ENCODE peak calls at places on chromosome 9, in five cellular contexts. I is upper lobe of right lung, P is tibial nerve, J is psoas muscle, R is pancreas. E is an unnamed sample.

GRCh38 chr9:15403155-15403554 is 19.5 kb upstream of the SNAPC3 start:
- DNase-seq in P (no peak), I (no peak), R (no peak), J (no peak), E (no peak)

GRCh38 chr9:100186356-100186755 is 87.3 kb downstream of the INVS start:
- DNase-seq in J (no peak), I (no peak), P (no peak), R (no peak), E (no peak)

GRCh38 chr9:73866451-73866850 is 630.7 kb upstream of the RORB start:
- DNase-seq in J (no peak), P (no peak), R (no peak), I (no peak), E (no peak)

GRCh38 chr9:35605336-35606137 is 475 bp downstream of the TESK1 start:
- DNase-seq in P (no peak), R (peak; percentile 50), I (no peak), J (peak; percentile 70), E (peak; percentile 63)

GRCh38 chr9:22050924-22051323 is 41.8 kb upstream of the CDKN2B start:
- DNase-seq in J (no peak), P (no peak), I (no peak), R (no peak), E (no peak)

GRCh38 chr9:71910602-71911060 is 362 bp downstream of the ABHD17B start:
- DNase-seq in P (no peak), I (no peak), R (no peak), J (no peak), E (no peak)

GRCh38 chr9:86458456-86458855 is 104.2 kb upstream of the TUT7 start:
- DNase-seq in J (no peak), I (no peak), P (no peak), R (no peak), E (no peak)

GRCh38 chr9:21694424-21694823 is 108.0 kb upstream of the MTAP start:
- DNase-seq in P (no peak), R (no peak), I (no peak), J (no peak), E (no peak)

GRCh38 chr9:16869140-16869903 is 1.1 kb downstream of the BNC2 start:
- DNase-seq in P (no peak), R (no peak), I (no peak), J (no peak), E (no peak)

DNA sequence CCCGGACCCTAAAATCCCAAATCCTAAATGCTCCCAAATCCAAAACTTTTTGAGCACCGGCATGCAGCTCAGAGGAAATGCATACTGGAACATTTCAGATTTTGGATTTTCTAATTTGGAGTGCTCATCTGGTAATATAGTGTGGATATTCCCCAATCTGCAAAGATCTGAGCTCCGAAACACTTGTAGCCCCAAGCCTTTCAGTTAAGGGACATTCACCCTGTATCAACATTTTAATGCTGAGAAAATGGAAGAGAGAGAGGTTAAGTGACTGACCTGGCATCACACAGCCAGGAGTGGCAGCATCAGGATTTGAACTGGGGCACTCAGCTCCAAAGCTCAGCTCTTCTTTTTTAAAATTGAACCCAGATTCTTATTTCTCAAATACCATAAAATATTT is 30.7 kb downstream of the QRFP start:
- DNase-seq in I (no peak), R (no peak), J (no peak), P (no peak), E (no peak)
- H3K4me1 ChIP-seq in I (peaks cover 17% of the 10 kb centered on the region), R (no peaks in the 10 kb centered on the region), J (peaks cover 31% of the 10 kb centered on the region), P (no peaks in the 10 kb centered on the region), E (peaks cover 8% of the 10 kb centered on the region)

DNA sequence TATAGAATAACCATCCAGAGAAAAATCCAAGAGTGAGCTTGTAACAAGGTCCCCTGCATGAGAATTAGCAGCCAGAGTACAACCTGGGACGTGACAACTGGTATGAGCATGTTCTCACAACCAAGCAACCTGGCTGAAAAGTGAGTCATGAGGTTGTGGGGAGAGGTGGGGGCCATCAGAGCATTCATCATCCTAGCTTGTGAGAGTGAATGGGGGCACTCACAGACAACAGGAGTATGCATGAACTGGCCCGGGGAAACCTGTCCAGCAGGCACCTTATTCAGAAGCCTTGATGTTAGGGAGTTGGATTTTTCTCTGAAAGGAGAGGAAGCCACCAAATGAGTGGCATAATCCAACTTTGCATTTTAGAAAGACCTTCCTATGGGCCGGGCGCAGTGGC is 113.0 kb downstream of the FRMD3 start:
- DNase-seq in J (no peak), R (peak; percentile 26), I (no peak), P (no peak), E (no peak)
- TF ChIP-seq CTCF in J (no peak), R (no peak), I (no peak), P (no peak), E (no peak)

GRCh38 chr9:93064392-93065124 is 6.1 kb downstream of the SUSD3 start:
- DNase-seq in J (peak; percentile 57), P (no peak), R (no peak), I (no peak), E (peak; percentile 61)

GRCh38 chr9:93061260-93061751 is 2.8 kb downstream of the SUSD3 start:
- DNase-seq in R (no peak), J (no peak), P (no peak), I (no peak), E (no peak)

GRCh38 chr9:93061791-93062299 is 3.3 kb downstream of the SUSD3 start:
- DNase-seq in J (no peak), I (no peak), P (no peak), R (no peak), E (peak; percentile 63)

GRCh38 chr9:93060746-93061259 is 2.3 kb downstream of the SUSD3 start:
- DNase-seq in P (no peak), I (no peak), J (no peak), R (no peak), E (peak; percentile 50)

GRCh38 chr9:93062364-93062763 is 3.9 kb downstream of the SUSD3 start:
- DNase-seq in J (no peak), R (no peak), P (no peak), I (no peak), E (no peak)
- H3K4me3 ChIP-seq in J (no peak overlapping the region), R (no peak overlapping the region), P (no peak overlapping the region), I (no peak overlapping the region), E (no peak overlapping the region)

DNA sequence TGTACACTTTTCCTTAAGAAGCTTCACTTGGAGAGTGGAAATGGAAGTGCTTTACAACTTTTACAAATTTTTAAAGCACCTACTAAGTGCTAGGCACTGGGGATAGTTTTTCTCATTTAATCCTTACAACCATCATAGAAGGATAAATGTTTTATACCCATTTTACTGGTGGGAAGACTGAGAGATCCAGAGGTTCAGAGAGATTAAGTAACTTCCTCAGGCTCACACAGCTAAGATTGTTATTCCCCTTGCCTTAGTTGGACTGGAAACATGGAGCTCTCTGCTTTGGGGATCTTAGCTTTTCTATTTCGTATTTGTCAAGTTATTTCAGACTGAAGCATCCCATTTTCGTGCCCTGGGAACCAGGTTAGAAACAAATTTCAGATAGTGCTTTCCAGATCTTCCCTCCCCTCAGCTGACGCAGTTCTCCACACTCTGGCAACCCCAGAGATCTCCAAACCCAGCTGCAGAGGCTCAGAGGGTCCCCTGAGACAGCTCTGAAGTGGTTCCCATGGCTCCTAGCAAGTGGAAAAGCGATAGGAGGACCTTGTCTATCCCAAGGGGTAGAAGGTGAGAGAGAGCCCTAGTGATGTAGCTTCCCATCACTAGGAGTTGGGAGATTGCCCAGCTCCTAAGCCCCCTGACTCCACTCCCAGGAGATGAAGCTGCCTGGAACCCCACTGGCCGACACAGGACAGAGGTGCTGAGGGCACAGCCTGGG is 16.2 kb upstream of the GABBR2 start:
- DNase-seq in I (no peak), R (no peak), P (no peak), J (no peak), E (no peak)
- H3K4me1 ChIP-seq in I (no peaks in the 10 kb centered on the region), R (no peaks in the 10 kb centered on the region), P (no peaks in the 10 kb centered on the region), J (no peaks in the 10 kb centered on the region), E (no peaks in the 10 kb centered on the region)

DNA sequence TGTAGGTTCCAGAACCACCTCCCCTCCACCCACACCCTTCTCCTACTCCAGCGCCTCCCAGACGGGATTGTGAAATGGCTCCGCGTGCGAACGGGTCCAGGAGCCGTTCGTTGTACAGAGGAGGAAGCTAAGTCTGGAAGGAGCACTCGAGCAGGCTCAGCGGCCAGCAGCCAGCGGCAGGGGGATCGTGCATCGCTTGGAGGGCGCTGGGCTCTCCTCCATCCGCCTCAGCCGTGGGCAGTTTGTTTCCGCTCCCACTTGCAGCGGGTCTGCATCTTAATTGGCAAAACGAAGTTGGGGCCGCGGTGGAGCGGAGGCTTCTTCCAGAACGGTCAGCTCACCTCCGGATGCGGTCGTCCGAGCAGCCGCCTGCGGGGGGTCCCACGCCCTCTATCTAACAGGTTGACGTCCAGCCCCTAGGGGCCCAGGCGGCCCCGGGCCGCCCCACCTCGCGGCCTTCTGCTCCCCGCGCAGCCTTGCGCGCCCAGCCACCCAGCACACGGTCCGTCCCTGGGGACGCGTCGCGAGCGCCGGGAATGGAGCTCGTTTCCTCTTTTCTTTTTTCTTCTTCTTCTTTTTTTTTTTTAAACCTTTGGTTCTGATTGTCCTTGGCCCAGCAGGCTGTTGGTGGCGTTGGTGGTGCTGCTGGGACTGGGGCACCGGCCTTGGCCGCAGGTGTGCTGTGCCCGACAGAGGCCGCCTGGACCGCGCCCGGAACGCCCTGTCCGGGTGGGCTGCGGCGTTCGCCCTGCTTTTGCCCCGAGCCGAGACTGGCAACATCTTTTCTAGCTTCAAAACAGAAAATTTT is 3.9 kb upstream of the BARX1 start:
- DNase-seq in J (no peak), R (no peak), P (no peak), I (peak; percentile 79), E (no peak)
- TF ChIP-seq CTCF in J (no peak), R (no peak), P (no peak), I (no peak), E (no peak)